ENCODE peak calls at places on chromosomes 3 and 15, in nine cellular contexts. B, K, T, I, J, O, X, E and R are unnamed samples.

GRCh38 chr3:171690291-171690690 is 120.0 kb downstream of the PLD1 start:
- DNase-seq in B (no peak), K (no peak), T (no peak), I (no peak), J (no peak), O (no peak), X (no peak), E (no peak), R (no peak)

GRCh38 chr15:58139631-58140522 is 1.7 kb downstream of the AQP9 start:
- DNase-seq in B (no peak), K (no peak), T (no peak), I (no peak), J (peak; percentile 46), O (no peak), X (peak; percentile 25), E (no peak), R (no peak)

GRCh38 chr15:25717116-25717755 is 145.9 kb downstream of the ATP10A start:
- DNase-seq in B (no peak), K (no peak), T (no peak), I (no peak), J (peak; percentile 43), O (no peak), X (no peak), E (no peak), R (no peak)

GRCh38 chr3:10223676-10224639 is 24.3 kb upstream of the TATDN2 start:
- DNase-seq in B (peak; percentile 58), K (no peak), T (no peak), I (no peak), J (no peak), O (no peak), X (no peak), E (no peak), R (no peak)

GRCh38 chr3:119380697-119381096 is 82.7 kb downstream of the TMEM39A start:
- DNase-seq in B (no peak), K (peak; percentile 38), T (no peak), I (peak; percentile 0), J (no peak), O (no peak), X (peak; percentile 11), E (no peak), R (no peak)

GRCh38 chr3:42175841-42176240 is 84.7 kb downstream of the TRAK1 start:
- DNase-seq in B (no peak), K (no peak), T (no peak), I (no peak), J (no peak), O (no peak), X (no peak), E (no peak), R (no peak)

GRCh38 chr3:29385056-29385455 is 104.2 kb downstream of the RBMS3 start:
- DNase-seq in B (peak; percentile 7), K (no peak), T (no peak), I (no peak), J (peak; percentile 18), O (no peak), X (no peak), E (no peak), R (no peak)

GRCh38 chr15:42796955-42797779 is 60.2 kb upstream of the CDAN1 start:
- DNase-seq in B (no peak), K (no peak), T (no peak), I (no peak), J (peak; percentile 28), O (no peak), X (peak; percentile 17), E (no peak), R (no peak)

GRCh38 chr3:89571707-89572106 is 464.3 kb downstream of the EPHA3 start:
- DNase-seq in B (no peak), K (no peak), T (no peak), I (no peak), J (peak; percentile 67), O (no peak), X (no peak), E (no peak), R (no peak)

GRCh38 chr3:110814170-110815007 is 257.2 kb upstream of the NECTIN3 start:
- DNase-seq in B (peak; percentile 98), K (no peak), T (peak; percentile 44), I (no peak), J (peak; percentile 98), O (no peak), X (peak; percentile 81), E (no peak), R (peak; percentile 59)

GRCh38 chr3:124351430-124352142 is 359.7 kb upstream of the ROPN1 start:
- DNase-seq in B (peak; percentile 50), K (peak; percentile 33), T (no peak), I (peak; percentile 31), J (peak; percentile 80), O (peak; percentile 48), X (peak; percentile 76), E (no peak), R (no peak)

GRCh38 chr3:23094890-23095462 is 108.2 kb upstream of the UBE2E2 start:
- DNase-seq in B (peak; percentile 79), K (no peak), T (no peak), I (peak; percentile 53), J (peak; percentile 57), O (peak; percentile 26), X (peak; percentile 91), E (no peak), R (peak; percentile 75)

GRCh38 chr3:57952208-57952631 is 56.0 kb upstream of the FLNB start:
- DNase-seq in B (peak; percentile 81), K (peak; percentile 64), T (no peak), I (no peak), J (peak; percentile 94), O (peak; percentile 59), X (peak; percentile 50), E (no peak), R (no peak)